ENCODE peak calls at places on chromosomes 13 and 19, in ten cellular contexts. A is H1; C is IMR-90; R is Kasumi-1; V is body of pancreas; J is stimulated activated CD4-positive, alpha-beta T cell treated with anti-CD3 and anti-CD28 coated beads, Interleukin-4, amount 100 ng/mL, for 24 hours; Z is NCI-H1105; E is LHCN-M2; P is stimulated activated CD8-positive, alpha-beta memory T cell treated with anti-CD3 and anti-CD28 coated beads, Interleukin-2, amount 100 ng/mL, for 1 hour; G is heart left ventricle. O is an unnamed sample.

GRCh38 chr13:78061806-78062205 is 143.2 kb upstream of the EDNRB start:
- DNase-seq in A (no peak), C (no peak), R (no peak), V (no peak), J (no peak), Z (no peak), E (no peak), P (no peak), G (no peak), O (no peak)

GRCh38 chr19:6233827-6234511 is 45.8 kb downstream of the MLLT1 start:
- DNase-seq in A (no peak), C (no peak), R (peak; percentile 74), V (peak; percentile 47), J (no peak), Z (no peak), E (peak; percentile 51), P (no peak), G (peak; percentile 88), O (no peak)

GRCh38 chr13:87953381-87953780 is 282.2 kb downstream of the SLITRK5 start:
- DNase-seq in A (no peak), C (no peak), R (no peak), V (no peak), J (no peak), Z (no peak), E (no peak), P (no peak), G (no peak), O (no peak)

GRCh38 chr13:84430015-84430414 is 547.7 kb upstream of the SLITRK1 start:
- DNase-seq in A (no peak), C (peak; percentile 40), R (no peak), V (no peak), J (no peak), Z (no peak), E (peak; percentile 58), P (no peak), G (no peak), O (no peak)

GRCh38 chr19:16074488-16075365 is 1.6 kb upstream of the TPM4 start:
- DNase-seq in A (no peak), C (no peak), R (no peak), V (no peak), J (no peak), Z (no peak), E (no peak), P (no peak), G (no peak), O (no peak)

GRCh38 chr13:99192480-99192879 is 8.2 kb upstream of the UBAC2 start:
- DNase-seq in A (no peak), C (no peak), R (no peak), V (no peak), J (no peak), Z (no peak), E (no peak), P (no peak), G (no peak), O (no peak)

GRCh38 chr19:12939292-12939606 is 840 bp downstream of the CALR start:
- DNase-seq in A (no peak), C (peak; percentile 66), R (no peak), V (peak; percentile 33), J (peak; percentile 56), Z (no peak), E (peak; percentile 43), P (no peak), G (no peak), O (no peak)

GRCh38 chr13:96632536-96633320 is 361.5 kb downstream of the OXGR1 start:
- DNase-seq in A (no peak), C (no peak), R (no peak), V (no peak), J (no peak), Z (no peak), E (no peak), P (no peak), G (no peak), O (no peak)

GRCh38 chr19:52946322-52947310 is 16.1 kb downstream of the ZNF816 start:
- DNase-seq in A (peak; percentile 89), C (peak; percentile 5), R (no peak), V (peak; percentile 83), J (no peak), Z (no peak), E (no peak), P (no peak), G (peak; percentile 86), O (peak; percentile 91)

GRCh38 chr19:44003461-44004134 is 841 bp downstream of the ZNF230 start:
- DNase-seq in A (no peak), C (no peak), R (peak; percentile 50), V (no peak), J (no peak), Z (no peak), E (no peak), P (no peak), G (no peak), O (no peak)

GRCh38 chr19:13843104-13843921 is 33.6 kb upstream of the NANOS3 start:
- DNase-seq in A (no peak), C (peak; percentile 47), R (no peak), V (peak; percentile 72), J (no peak), Z (peak; percentile 36), E (no peak), P (no peak), G (peak; percentile 90), O (no peak)

GRCh38 chr19:54952591-54953344 is 5.4 kb upstream of the NLRP7 start:
- DNase-seq in A (no peak), C (no peak), R (peak; percentile 66), V (no peak), J (no peak), Z (no peak), E (peak; percentile 5), P (no peak), G (no peak), O (no peak)

GRCh38 chr13:113216165-113217056 is 7.0 kb downstream of the CUL4A start:
- DNase-seq in A (no peak), C (peak; percentile 74), R (no peak), V (peak; percentile 61), J (no peak), Z (peak; percentile 25), E (peak; percentile 81), P (no peak), G (peak; percentile 72), O (no peak)

GRCh38 chr19:14150041-14150769 is 13.8 kb upstream of the ASF1B start:
- DNase-seq in A (no peak), C (no peak), R (no peak), V (no peak), J (no peak), Z (no peak), E (no peak), P (no peak), G (no peak), O (no peak)

GRCh38 chr19:5632657-5633056 is 9.8 kb downstream of the SAFB start:
- DNase-seq in A (no peak), C (no peak), R (no peak), V (no peak), J (no peak), Z (no peak), E (no peak), P (no peak), G (no peak), O (no peak)

GRCh38 chr19:5697022-5697889 is 7.2 kb downstream of the RPL36 start:
- DNase-seq in A (no peak), C (no peak), R (no peak), V (no peak), J (no peak), Z (no peak), E (no peak), P (no peak), G (no peak), O (no peak)

GRCh38 chr19:46945668-46946067 is 74.0 kb upstream of the NPAS1 start:
- DNase-seq in A (no peak), C (no peak), R (no peak), V (no peak), J (no peak), Z (no peak), E (no peak), P (no peak), G (no peak), O (no peak)

GRCh38 chr13:19587635-19588300 is 26.4 kb upstream of the TPTE2 start:
- DNase-seq in A (no peak), C (peak; percentile 52), R (peak; percentile 18), V (peak; percentile 12), J (peak; percentile 40), Z (no peak), E (peak; percentile 17), P (no peak), G (no peak), O (peak; percentile 9)

GRCh38 chr13:66225071-66225470 is 1005.1 kb downstream of the PCDH9 start:
- DNase-seq in A (no peak), C (no peak), R (no peak), V (no peak), J (no peak), Z (no peak), E (no peak), P (no peak), G (no peak), O (peak; percentile 25)

GRCh38 chr19:7397687-7398086 is 49.0 kb downstream of the ARHGEF18 start:
- DNase-seq in A (no peak), C (peak; percentile 90), R (no peak), V (no peak), J (no peak), Z (no peak), E (peak; percentile 96), P (no peak), G (no peak), O (no peak)

GRCh38 chr13:19070398-19070735 is 111.3 kb downstream of the TUBA3C start:
- DNase-seq in A (no peak), C (no peak), R (no peak), V (no peak), J (no peak), Z (no peak), E (no peak), P (no peak), G (no peak), O (no peak)

GRCh38 chr13:41565221-41565620 is 107.9 kb downstream of the RGCC start:
- DNase-seq in A (no peak), C (peak; percentile 97), R (no peak), V (no peak), J (no peak), Z (no peak), E (peak; percentile 85), P (no peak), G (no peak), O (no peak)

GRCh38 chr19:52962394-52963228 is at the start of gene ZNF816:
- DNase-seq in A (peak; percentile 82), C (peak; percentile 88), R (no peak), V (peak; percentile 98), J (peak; percentile 99), Z (peak; percentile 98), E (peak; percentile 93), P (peak; percentile 98), G (peak; percentile 98), O (peak; percentile 75)

GRCh38 chr13:112968380-112968909 is 569 bp upstream of the MCF2L start:
- DNase-seq in A (no peak), C (no peak), R (no peak), V (peak; percentile 79), J (peak; percentile 32), Z (peak; percentile 91), E (no peak), P (no peak), G (no peak), O (no peak)

GRCh38 chr19:35856546-35857149 is at the start of gene KIRREL2:
- DNase-seq in A (no peak), C (no peak), R (peak; percentile 26), V (peak; percentile 49), J (peak; percentile 26), Z (peak; percentile 32), E (no peak), P (no peak), G (no peak), O (no peak)

GRCh38 chr13:34459856-34460255 is 482.2 kb upstream of the NBEA start:
- DNase-seq in A (no peak), C (no peak), R (peak; percentile 65), V (no peak), J (no peak), Z (no peak), E (peak; percentile 4), P (no peak), G (no peak), O (no peak)

GRCh38 chr13:31413531-31413930 is 213.8 kb downstream of the B3GLCT start:
- DNase-seq in A (no peak), C (no peak), R (no peak), V (no peak), J (no peak), Z (no peak), E (no peak), P (no peak), G (no peak), O (no peak)

GRCh38 chr19:5623397-5624153 is 692 bp downstream of the SAFB start:
- DNase-seq in A (no peak), C (no peak), R (no peak), V (peak; percentile 20), J (peak; percentile 28), Z (no peak), E (no peak), P (no peak), G (peak; percentile 36), O (no peak)